ENCODE peak calls at places on chromosome 3, in eight cellular contexts. E is adrenal gland, B is mammary epithelial cell, I is ascending aorta, T is BJ, Z is left lung, Q is RWPE2, G is HCT116. U is an unnamed sample.

GRCh38 chr3:153967260-153967659 is 153.9 kb upstream of the ARHGEF26 start:
- DNase-seq in E (no peak), B (no peak), I (no peak), T (no peak), Z (no peak), Q (no peak), G (no peak), U (no peak)

GRCh38 chr3:193673845-193674244 is 80.8 kb downstream of the OPA1 start:
- DNase-seq in E (no peak), B (no peak), I (no peak), T (no peak), Z (no peak), Q (no peak), G (no peak), U (no peak)

GRCh38 chr3:101646726-101647125 is 30.2 kb downstream of the ZBTB11 start:
- DNase-seq in E (no peak), B (peak), I (no peak), T (no peak), Z (no peak), Q (no peak), G (no peak), U (no peak)

GRCh38 chr3:93924491-93924890 is 49.2 kb downstream of the PROS1 start:
- DNase-seq in E (no peak), B (peak), I (no peak), T (no peak), Z (no peak), Q (no peak), G (no peak), U (no peak)

GRCh38 chr3:98730338-98730737 is 32.8 kb upstream of the ST3GAL6 start:
- DNase-seq in E (no peak), B (peak), I (no peak), T (no peak), Z (peak), Q (no peak), G (no peak), U (peak)

GRCh38 chr3:25412269-25412668 is 15.8 kb upstream of the RARB start:
- DNase-seq in E (no peak), B (peak), I (no peak), T (no peak), Z (no peak), Q (no peak), G (no peak), U (no peak)

GRCh38 chr3:78101363-78101762 is 1061.5 kb downstream of the ROBO2 start:
- DNase-seq in E (no peak), B (no peak), I (no peak), T (peak), Z (no peak), Q (no peak), G (no peak), U (no peak)

GRCh38 chr3:44883213-44883955 is 9.0 kb downstream of the TGM4 start:
- DNase-seq in E (no peak), B (no peak), I (no peak), T (no peak), Z (no peak), Q (no peak), G (no peak), U (peak)

GRCh38 chr3:100401674-100402036 is 316 bp downstream of the LNP1 start:
- DNase-seq in E (peak), B (no peak), I (peak), T (no peak), Z (peak), Q (no peak), G (no peak), U (no peak)

GRCh38 chr3:196712514-196713413 is 587 bp downstream of the PIGX start:
- DNase-seq in E (peak), B (peak), I (no peak), T (no peak), Z (peak), Q (peak), G (no peak), U (no peak)

GRCh38 chr3:119456469-119456868 is 6.9 kb downstream of the TMEM39A start:
- DNase-seq in E (no peak), B (no peak), I (no peak), T (no peak), Z (no peak), Q (no peak), G (no peak), U (no peak)

GRCh38 chr3:101065962-101066361 is 72.7 kb upstream of the ABI3BP start:
- DNase-seq in E (no peak), B (peak), I (no peak), T (peak), Z (no peak), Q (no peak), G (no peak), U (peak)

GRCh38 chr3:157767602-157768001 is 264.4 kb upstream of the VEPH1 start:
- DNase-seq in E (no peak), B (no peak), I (no peak), T (no peak), Z (no peak), Q (no peak), G (no peak), U (no peak)

GRCh38 chr3:67593761-67594234 is 60.6 kb downstream of the SUCLG2 start:
- DNase-seq in E (peak), B (peak), I (no peak), T (peak), Z (no peak), Q (no peak), G (no peak), U (no peak)

GRCh38 chr3:177905173-177905894 is 630.9 kb upstream of the KCNMB2 start:
- DNase-seq in E (no peak), B (peak), I (no peak), T (peak), Z (no peak), Q (no peak), G (no peak), U (no peak)

GRCh38 chr3:66402596-66403267 is 98.1 kb downstream of the LRIG1 start:
- DNase-seq in E (no peak), B (no peak), I (no peak), T (no peak), Z (no peak), Q (no peak), G (no peak), U (no peak)

GRCh38 chr3:148330486-148330885 is 367.2 kb upstream of the AGTR1 start:
- DNase-seq in E (no peak), B (no peak), I (no peak), T (no peak), Z (no peak), Q (no peak), G (no peak), U (no peak)

GRCh38 chr3:58414538-58415197 is 19.0 kb downstream of the PDHB start:
- DNase-seq in E (peak), B (peak), I (no peak), T (no peak), Z (no peak), Q (no peak), G (peak), U (no peak)

GRCh38 chr3:53744351-53744750 is 101.9 kb downstream of the CHDH start:
- DNase-seq in E (no peak), B (no peak), I (no peak), T (no peak), Z (no peak), Q (no peak), G (no peak), U (no peak)

GRCh38 chr3:2098398-2099027 is at the start of gene CNTN4:
- DNase-seq in E (peak), B (no peak), I (peak), T (no peak), Z (peak), Q (no peak), G (no peak), U (no peak)

GRCh38 chr3:178406206-178406605 is 130.0 kb upstream of the KCNMB2 start:
- DNase-seq in E (no peak), B (no peak), I (no peak), T (peak), Z (no peak), Q (no peak), G (no peak), U (no peak)

GRCh38 chr3:15380980-15381890 is 46.1 kb downstream of the METTL6 start:
- DNase-seq in E (peak), B (no peak), I (no peak), T (no peak), Z (no peak), Q (no peak), G (no peak), U (no peak)

GRCh38 chr3:47430606-47431005 is 45.1 kb downstream of the SCAP start:
- DNase-seq in E (peak), B (no peak), I (no peak), T (no peak), Z (no peak), Q (no peak), G (no peak), U (no peak)

GRCh38 chr3:102733811-102734574 is 299.2 kb downstream of the ZPLD1 start:
- DNase-seq in E (no peak), B (no peak), I (no peak), T (peak), Z (no peak), Q (no peak), G (no peak), U (no peak)

GRCh38 chr3:186511245-186511644 is 32.9 kb downstream of the CRYGS start:
- DNase-seq in E (no peak), B (peak), I (no peak), T (no peak), Z (no peak), Q (no peak), G (no peak), U (no peak)

GRCh38 chr3:10205461-10206165 is 40.9 kb downstream of the IRAK2 start:
- DNase-seq in E (peak), B (peak), I (peak), T (peak), Z (no peak), Q (peak), G (peak), U (peak)

GRCh38 chr3:69294014-69294771 is 91.7 kb downstream of the FRMD4B start:
- DNase-seq in E (no peak), B (peak), I (no peak), T (no peak), Z (no peak), Q (peak), G (no peak), U (peak)

GRCh38 chr3:169668081-169668956 is 4.8 kb upstream of the MECOM start:
- DNase-seq in E (no peak), B (no peak), I (no peak), T (no peak), Z (peak), Q (no peak), G (no peak), U (no peak)

GRCh38 chr3:172303941-172304558 is 144.2 kb downstream of the GHSR start:
- DNase-seq in E (no peak), B (no peak), I (no peak), T (no peak), Z (no peak), Q (no peak), G (no peak), U (no peak)

GRCh38 chr3:10373686-10374261 is 52.9 kb upstream of the SEC13 start:
- DNase-seq in E (no peak), B (peak), I (no peak), T (no peak), Z (no peak), Q (no peak), G (peak), U (no peak)

GRCh38 chr3:158103131-158103955 is 2.9 kb downstream of the SHOX2 start:
- DNase-seq in E (no peak), B (no peak), I (no peak), T (no peak), Z (no peak), Q (no peak), G (no peak), U (no peak)

GRCh38 chr3:178492496-178492895 is 43.7 kb upstream of the KCNMB2 start:
- DNase-seq in E (no peak), B (no peak), I (no peak), T (no peak), Z (no peak), Q (no peak), G (no peak), U (no peak)

GRCh38 chr3:178126686-178127085 is 409.6 kb upstream of the KCNMB2 start:
- DNase-seq in E (no peak), B (no peak), I (no peak), T (no peak), Z (no peak), Q (no peak), G (no peak), U (no peak)

GRCh38 chr3:132659000-132659369 is 624 bp downstream of the ACAD11 start:
- DNase-seq in E (peak), B (peak), I (no peak), T (no peak), Z (no peak), Q (no peak), G (no peak), U (no peak)

GRCh38 chr3:196097373-196098154 is 15.7 kb upstream of the TFRC start:
- DNase-seq in E (no peak), B (peak), I (no peak), T (no peak), Z (no peak), Q (no peak), G (no peak), U (no peak)

GRCh38 chr3:44108481-44108880 is 133.2 kb upstream of the TOPAZ1 start:
- DNase-seq in E (no peak), B (no peak), I (no peak), T (no peak), Z (no peak), Q (no peak), G (no peak), U (no peak)

GRCh38 chr3:4826237-4827100 is 152.8 kb upstream of the BHLHE40 start:
- DNase-seq in E (peak), B (no peak), I (peak), T (no peak), Z (peak), Q (no peak), G (no peak), U (no peak)

GRCh38 chr3:120659285-120659684 is 22.8 kb downstream of the HGD start:
- DNase-seq in E (no peak), B (no peak), I (no peak), T (no peak), Z (no peak), Q (no peak), G (no peak), U (no peak)

GRCh38 chr3:30193625-30194044 is 412.8 kb upstream of the TGFBR2 start:
- DNase-seq in E (no peak), B (no peak), I (no peak), T (no peak), Z (no peak), Q (no peak), G (no peak), U (no peak)

DNA sequence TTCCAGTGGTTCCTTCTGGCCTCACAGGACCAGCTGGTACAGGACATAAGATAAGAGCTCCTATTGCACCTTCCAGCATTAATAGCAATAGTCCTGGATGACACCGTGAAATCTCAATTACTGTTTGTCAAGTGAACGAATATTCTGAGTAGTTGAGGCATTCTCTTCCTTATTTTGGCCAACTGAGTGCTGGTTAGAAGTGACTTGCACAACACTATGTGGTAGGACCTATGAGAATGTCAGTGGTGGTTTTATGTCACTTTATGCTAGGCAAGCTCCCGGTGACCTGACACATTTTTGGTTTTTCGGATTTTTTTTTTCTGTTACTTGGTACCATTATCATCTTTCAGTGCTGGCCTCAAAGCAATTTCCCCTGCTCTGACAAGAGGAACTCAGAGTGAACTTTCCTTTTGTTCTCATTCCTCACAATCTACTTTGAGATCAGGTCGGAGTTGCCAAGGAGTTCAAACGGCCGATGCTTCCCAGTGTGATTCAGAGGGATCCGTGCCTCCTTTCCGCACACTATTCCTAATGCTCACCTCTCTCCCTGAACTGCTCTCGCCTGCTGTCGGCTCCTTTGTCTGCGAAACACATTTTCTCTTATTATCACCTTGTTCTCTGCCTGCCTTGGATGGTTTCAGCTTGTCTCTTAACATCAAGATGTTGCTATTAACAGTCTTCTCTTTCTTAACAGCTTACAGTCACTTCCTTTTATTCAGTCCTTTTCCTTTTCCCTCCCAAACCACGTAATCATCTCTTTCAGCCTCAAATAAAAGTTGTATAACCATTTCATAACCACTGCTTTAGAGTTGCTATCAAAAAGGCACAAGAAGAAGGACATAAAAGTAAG is 35.8 kb downstream of the QTRT2 start:
- DNase-seq in E (no peak), B (peak), I (no peak), T (no peak), Z (no peak), Q (no peak), G (no peak), U (no peak)
- H3K4me3 ChIP-seq in E (no peak), B (no peak), I (no peak), T (no peak), Z (no peak), Q (no peak), G (no peak), U (no peak)

DNA sequence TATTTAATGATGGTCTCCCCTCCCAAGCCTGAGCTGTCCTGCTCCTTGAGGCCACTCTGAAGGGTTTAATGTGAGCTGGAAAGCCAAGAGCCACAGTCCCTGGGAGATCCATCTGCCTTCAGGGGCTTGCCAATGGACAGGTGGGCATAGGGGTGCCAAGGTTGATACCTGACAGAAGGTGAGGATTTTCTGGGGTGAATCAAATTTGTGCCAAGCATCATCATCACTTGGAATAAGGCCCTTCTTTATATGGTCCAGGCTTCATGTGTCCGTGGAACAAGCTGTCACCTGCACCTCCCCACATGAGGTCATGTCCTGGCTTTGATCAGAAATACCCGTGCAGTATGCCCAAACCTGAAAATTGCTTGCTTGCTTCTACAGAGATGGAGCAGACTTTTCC is 71.9 kb upstream of the CTNNB1 start:
- DNase-seq in E (no peak), B (no peak), I (no peak), T (no peak), Z (no peak), Q (no peak), G (no peak), U (no peak)
- H3K4me3 ChIP-seq in E (no peak), B (no peak), I (no peak), T (no peak), Z (no peak), Q (no peak), G (no peak), U (no peak)

GRCh38 chr3:51386159-51386851 is 1.2 kb downstream of the MANF start:
- DNase-seq in E (no peak), B (no peak), I (no peak), T (no peak), Z (no peak), Q (no peak), G (no peak), U (no peak)

GRCh38 chr3:51384730-51385473 is at the start of gene MANF:
- DNase-seq in E (peak), B (peak), I (peak), T (peak), Z (peak), Q (peak), G (peak), U (peak)

GRCh38 chr3:51385621-51386091 is 565 bp downstream of the MANF start:
- DNase-seq in E (no peak), B (no peak), I (no peak), T (no peak), Z (no peak), Q (peak), G (no peak), U (no peak)

GRCh38 chr3:51388286-51389029 is 2.6 kb upstream of the RBM15B start:
- DNase-seq in E (no peak), B (peak), I (no peak), T (no peak), Z (no peak), Q (no peak), G (peak), U (no peak)

GRCh38 chr3:51386852-51387229 is 1.8 kb downstream of the MANF start:
- DNase-seq in E (no peak), B (no peak), I (no peak), T (no peak), Z (no peak), Q (no peak), G (no peak), U (no peak)
- H3K4me3 ChIP-seq in E (no peak), B (peak), I (peak), T (no peak), Z (peak), Q (peak), G (no peak), U (peak)

GRCh38 chr3:127819086-127819485 is 3.2 kb downstream of the MGLL start:
- DNase-seq in E (no peak), B (no peak), I (no peak), T (no peak), Z (no peak), Q (no peak), G (no peak), U (no peak)
- H3K4me3 ChIP-seq in E (no peak), B (no peak), I (no peak), T (no peak), Z (no peak), Q (no peak), G (no peak), U (no peak)

GRCh38 chr3:12733566-12733965 is 25.5 kb downstream of the TMEM40 start:
- DNase-seq in E (no peak), B (no peak), I (no peak), T (no peak), Z (no peak), Q (no peak), G (no peak), U (no peak)
- H3K4me3 ChIP-seq in E (no peak), B (no peak), I (no peak), T (no peak), Z (no peak), Q (no peak), G (no peak), U (no peak)

GRCh38 chr3:80767599-80767998 is 993.8 kb downstream of the GBE1 start:
- DNase-seq in E (no peak), B (no peak), I (no peak), T (no peak), Z (no peak), Q (no peak), G (no peak), U (no peak)
- H3K4me3 ChIP-seq in E (no peak), B (no peak), I (no peak), T (no peak), Z (no peak), Q (no peak), G (no peak), U (no peak)